ENCODE peak calls at places on chromosomes 1 and 21, in eight cellular contexts. J is CD8-positive, alpha-beta memory T cell; S is lower lobe of right lung; M is fibroblast of lung; G is small intestine; P is Peyer's patch; B is HAP-1; N is adipocyte. C is an unnamed sample.

GRCh38 chr1:182615468-182616129 is 11.4 kb upstream of the RGS16 start:
- DNase-seq in G (no peak), N (peak; percentile 32), B (peak; percentile 71), M (peak; percentile 50), J (peak; percentile 36), S (peak; percentile 58), P (no peak), C (no peak)

GRCh38 chr1:54442185-54442584 is 36.0 kb upstream of the SSBP3 start:
- DNase-seq in P (no peak), B (no peak), S (no peak), J (no peak), G (no peak), M (no peak), N (no peak), C (no peak)

GRCh38 chr1:184854456-184855180 is 100.0 kb upstream of the EDEM3 start:
- DNase-seq in M (peak; percentile 58), S (no peak), J (no peak), B (no peak), G (no peak), N (peak; percentile 26), P (no peak), C (no peak)

GRCh38 chr1:30685796-30686165 is 37.6 kb downstream of the MATN1 start:
- DNase-seq in B (no peak), M (no peak), P (no peak), J (no peak), N (no peak), G (no peak), S (no peak), C (no peak)

GRCh38 chr1:178393370-178393769 is 103.4 kb downstream of the CLEC20A start:
- DNase-seq in J (no peak), P (no peak), M (no peak), G (no peak), B (no peak), S (no peak), N (no peak), C (no peak)

GRCh38 chr1:202576816-202577215 is 133.4 kb downstream of the SYT2 start:
- DNase-seq in B (peak; percentile 60), G (no peak), S (no peak), N (peak; percentile 95), M (peak; percentile 93), P (no peak), J (no peak), C (no peak)

GRCh38 chr21:31804008-31804394 is 68.8 kb upstream of the HUNK start:
- DNase-seq in J (no peak), B (no peak), G (no peak), N (no peak), M (no peak), S (no peak), P (no peak), C (no peak)

GRCh38 chr1:185812934-185813333 is 78.7 kb downstream of the HMCN1 start:
- DNase-seq in J (no peak), S (no peak), N (no peak), P (no peak), G (no peak), M (no peak), B (no peak), C (no peak)

GRCh38 chr1:11067716-11068495 is 8.1 kb upstream of the SRM start:
- DNase-seq in N (no peak), B (no peak), G (no peak), S (peak; percentile 43), M (no peak), J (no peak), P (no peak), C (no peak)

GRCh38 chr1:97144527-97144926 is 422.9 kb downstream of the PTBP2 start:
- DNase-seq in S (no peak), J (no peak), P (no peak), N (peak; percentile 46), M (peak; percentile 68), G (no peak), B (no peak), C (no peak)

GRCh38 chr1:17688217-17688810 is 66.8 kb upstream of the ACTL8 start:
- DNase-seq in G (no peak), M (no peak), N (no peak), S (no peak), J (no peak), P (no peak), B (no peak), C (no peak)

GRCh38 chr1:112998592-112999235 is 42.7 kb upstream of the SLC16A1 start:
- DNase-seq in P (no peak), J (no peak), S (no peak), M (peak; percentile 76), N (peak; percentile 86), B (no peak), G (peak; percentile 94), C (peak; percentile 86)

GRCh38 chr21:44421901-44422840 is 33.1 kb upstream of the LRRC3 start:
- DNase-seq in P (peak; percentile 35), J (no peak), G (no peak), M (no peak), S (peak; percentile 14), N (no peak), B (peak; percentile 5), C (no peak)

GRCh38 chr1:36365310-36365895 is 20.3 kb downstream of the STK40 start:
- DNase-seq in S (no peak), M (peak; percentile 74), P (no peak), G (no peak), J (no peak), B (no peak), N (peak; percentile 75), C (no peak)

DNA sequence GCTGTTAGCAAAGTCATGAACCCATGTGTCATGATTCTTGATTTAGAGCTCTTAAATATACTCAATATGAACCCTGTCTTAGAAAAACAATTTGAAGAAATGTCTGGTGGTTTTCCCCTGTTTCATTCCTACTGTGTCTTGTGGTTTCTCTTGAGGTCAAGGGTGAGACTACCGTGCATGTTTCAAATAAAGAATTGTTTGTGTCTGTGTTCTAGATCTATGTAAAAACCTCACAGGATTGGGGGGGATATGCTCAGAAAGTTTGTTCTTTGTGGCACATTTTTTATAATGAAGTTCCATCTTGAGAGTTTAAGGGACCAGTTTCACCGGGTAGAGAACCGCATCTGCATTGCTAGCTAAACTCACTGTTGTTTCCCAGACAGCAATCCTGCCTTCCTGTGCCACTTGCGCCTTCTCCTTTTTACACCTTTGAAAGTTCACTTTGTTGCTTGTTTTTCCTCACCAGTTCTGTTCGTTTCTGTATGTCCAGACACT is 30.9 kb upstream of the CACYBP start:
- DNase-seq in P (no peak), B (no peak), G (peak; percentile 62), M (peak; percentile 43), S (no peak), N (peak; percentile 73), J (no peak), C (no peak)
- H3K4me1 ChIP-seq in P (peaks cover 3% of the 10 kb centered on the region), B (no peaks in the 10 kb centered on the region), G (peaks cover 12% of the 10 kb centered on the region), M (no peaks in the 10 kb centered on the region), S (peaks cover 76% of the 10 kb centered on the region), N (peaks cover 42% of the 10 kb centered on the region), J (peaks cover 80% of the 10 kb centered on the region), C (peaks cover 43% of the 10 kb centered on the region)

GRCh38 chr1:154971341-154971998 is 923 bp upstream of the SHC1 start:
- DNase-seq in J (no peak), G (peak; percentile 66), B (no peak), N (peak; percentile 57), M (no peak), P (peak; percentile 43), S (no peak), C (no peak)
- H3K4me3 ChIP-seq in J (no peak overlapping the region), G (peak overlapping the region; percentile 27), B (no peak overlapping the region), N (peak overlapping the region; percentile 92), M (peak overlapping the region; percentile 24), P (no peak overlapping the region), S (peak overlapping the region; percentile 83), C (no peak overlapping the region)

GRCh38 chr1:213987876-213988638 is at the start of gene PROX1:
- DNase-seq in N (peak; percentile 94), G (peak; percentile 75), S (peak; percentile 66), B (peak; percentile 92), J (no peak), M (peak; percentile 92), P (peak; percentile 83), C (peak; percentile 91)

GRCh38 chr1:213986020-213986924 is 1.5 kb upstream of the PROX1 start:
- DNase-seq in M (no peak), N (peak; percentile 12), P (no peak), G (no peak), S (no peak), J (no peak), B (no peak), C (no peak)

GRCh38 chr1:213986925-213987250 is 885 bp upstream of the PROX1 start:
- DNase-seq in M (no peak), J (no peak), B (no peak), S (no peak), N (no peak), P (no peak), G (no peak), C (no peak)

GRCh38 chr1:213988639-213989070 is 882 bp downstream of the PROX1 start:
- DNase-seq in G (peak; percentile 27), B (peak; percentile 51), J (no peak), S (no peak), N (no peak), M (no peak), P (no peak), C (peak; percentile 50)

DNA sequence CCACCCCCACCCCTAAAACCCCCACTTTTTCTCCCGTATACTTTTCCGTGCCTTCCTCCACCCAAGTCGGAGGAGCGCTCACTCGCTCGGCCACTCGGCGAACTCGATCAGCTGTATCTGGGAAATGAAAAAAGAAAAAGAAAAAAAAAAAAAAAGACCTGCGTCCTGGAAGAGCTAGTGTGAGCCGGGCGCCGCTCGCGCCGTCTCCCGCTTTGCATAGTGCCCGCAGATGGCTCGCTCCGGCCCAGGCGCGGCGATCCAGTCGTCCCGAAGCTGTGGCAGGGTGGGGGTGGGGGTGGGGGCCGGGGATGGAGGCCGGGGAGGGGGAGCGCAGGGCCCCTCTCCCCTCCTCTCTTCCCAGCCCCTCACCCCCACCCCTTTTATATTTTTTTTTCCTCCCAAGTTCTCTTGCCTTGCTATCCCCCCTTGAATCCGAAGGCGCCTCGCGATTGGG is 324 bp upstream of the PROX1 start:
- DNase-seq in G (no peak), J (no peak), P (no peak), M (no peak), S (no peak), N (no peak), B (no peak), C (peak; percentile 76)
- H3K4me1 ChIP-seq in G (no peaks in the 10 kb centered on the region), J (peaks cover 14% of the 10 kb centered on the region), P (no peaks in the 10 kb centered on the region), M (no peaks in the 10 kb centered on the region), S (peaks cover 32% of the 10 kb centered on the region), N (peaks cover 19% of the 10 kb centered on the region), B (peaks cover 30% of the 10 kb centered on the region), C (peaks cover 33% of the 10 kb centered on the region)

DNA sequence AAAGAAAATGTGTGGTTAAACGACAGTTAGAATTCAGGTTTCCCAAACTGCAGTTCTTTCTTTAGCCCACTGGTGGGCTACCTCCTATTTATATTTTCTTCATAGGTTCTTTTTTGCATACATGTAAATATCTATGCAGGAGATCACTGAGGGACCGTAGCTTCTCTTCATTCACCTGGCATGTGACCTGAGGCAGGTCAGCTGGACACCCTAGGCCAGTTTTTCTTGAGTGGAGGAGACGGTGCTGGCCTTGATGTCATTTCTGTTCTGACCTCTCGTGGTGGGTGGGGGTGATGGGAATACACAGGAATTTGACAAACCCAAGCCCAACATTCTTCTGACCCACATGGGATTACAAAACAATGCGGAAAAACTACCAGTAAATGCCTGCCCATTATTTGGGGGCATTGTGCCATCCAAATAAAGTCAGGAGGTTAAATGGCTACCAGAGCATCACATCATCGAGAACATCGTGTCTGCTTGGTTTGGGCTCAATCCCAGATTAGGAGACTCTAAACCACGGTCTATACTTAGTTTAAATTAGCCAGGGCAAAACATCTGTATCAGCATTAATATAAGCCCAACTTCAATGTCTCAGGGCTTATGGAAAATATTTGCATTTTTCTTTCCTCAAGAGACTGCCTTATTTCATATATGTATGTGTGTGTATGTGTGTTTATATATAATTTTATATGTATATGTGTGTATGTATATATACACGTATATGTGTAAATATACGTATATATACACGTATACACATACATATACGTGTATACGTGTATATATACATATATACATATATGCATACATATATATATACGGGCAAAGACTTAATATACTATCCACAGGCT is 7.4 kb upstream of the IRF2BP2 start:
- DNase-seq in N (peak; percentile 52), S (no peak), P (no peak), M (peak; percentile 39), B (no peak), J (no peak), G (no peak), C (no peak)
- H3K4me3 ChIP-seq in N (peak overlapping the region; percentile 48), S (no peak overlapping the region), P (no peak overlapping the region), M (no peak overlapping the region), B (no peak overlapping the region), J (no peak overlapping the region), G (no peak overlapping the region), C (no peak overlapping the region)

C was measured in hepatocyte.